ENCODE peak calls at places on chromosomes 13 and 19, in eight cellular contexts. U, S, A, D, K, T, C and P are unnamed samples.

GRCh38 chr19:52935434-52935833 is 12.2 kb upstream of the ZNF888 start:
- DNase-seq in K (no peak), T (no peak), D (no peak), S (no peak), C (peak; percentile 39), U (no peak), A (no peak), P (no peak)

GRCh38 chr19:47057328-47057727 is 8.9 kb upstream of the TMEM160 start:
- DNase-seq in A (no peak), D (no peak), T (no peak), K (no peak), C (peak; percentile 49), U (no peak), S (no peak), P (no peak)

GRCh38 chr19:27972291-27973040 is 1240.5 kb downstream of the UQCRFS1 start:
- DNase-seq in K (peak; percentile 24), S (no peak), U (no peak), T (no peak), D (no peak), A (no peak), C (peak; percentile 13), P (no peak)

GRCh38 chr19:35882074-35882832 is 13.9 kb downstream of the APLP1 start:
- DNase-seq in C (peak; percentile 76), D (no peak), S (no peak), A (peak; percentile 62), U (peak; percentile 41), T (peak; percentile 43), K (peak; percentile 66), P (no peak)

GRCh38 chr19:48571378-48572162 is 19.6 kb downstream of the SULT2B1 start:
- DNase-seq in T (no peak), D (no peak), K (no peak), C (no peak), U (no peak), A (no peak), S (peak; percentile 69), P (no peak)

GRCh38 chr13:98938801-98939200 is 39.1 kb downstream of the DOCK9 start:
- DNase-seq in A (no peak), D (peak; percentile 39), C (no peak), S (no peak), U (no peak), K (no peak), T (no peak), P (no peak)

GRCh38 chr19:35213678-35214632 is 14.6 kb downstream of the FAM187B start:
- DNase-seq in S (peak; percentile 73), U (peak; percentile 89), K (peak; percentile 94), C (peak; percentile 91), D (no peak), T (peak; percentile 37), A (peak; percentile 69), P (peak; percentile 59)

GRCh38 chr13:26867451-26868067 is 107.0 kb upstream of the GPR12 start:
- DNase-seq in T (peak; percentile 62), D (peak; percentile 76), A (no peak), K (peak; percentile 14), C (peak; percentile 8), U (peak; percentile 49), S (no peak), P (no peak)

GRCh38 chr19:3142292-3142670 is 6.4 kb downstream of the GNA15 start:
- DNase-seq in A (no peak), C (peak; percentile 86), K (peak; percentile 87), T (no peak), S (no peak), U (no peak), D (no peak), P (no peak)

GRCh38 chr13:50365683-50366391 is 350.6 kb downstream of the KCNRG start:
- DNase-seq in D (no peak), C (peak; percentile 94), U (no peak), S (peak; percentile 55), A (no peak), K (peak; percentile 71), T (no peak), P (no peak)

GRCh38 chr13:94431569-94431968 is 47.9 kb downstream of the DCT start:
- DNase-seq in A (no peak), S (no peak), C (no peak), U (no peak), D (no peak), K (no peak), T (no peak), P (no peak)

GRCh38 chr19:46221981-46222610 is 7.4 kb upstream of the IGFL1 start:
- DNase-seq in C (peak; percentile 83), T (no peak), S (peak; percentile 85), U (peak; percentile 62), K (peak; percentile 90), D (peak; percentile 38), A (no peak), P (no peak)

GRCh38 chr19:44653977-44654784 is 10.5 kb downstream of the PVR start:
- DNase-seq in T (peak; percentile 65), A (peak; percentile 85), U (peak; percentile 80), S (peak; percentile 79), D (peak; percentile 58), C (peak; percentile 56), K (peak; percentile 53), P (peak; percentile 85)

GRCh38 chr13:77002590-77003190 is 10.8 kb downstream of the CLN5 start:
- DNase-seq in S (no peak), D (no peak), C (peak; percentile 55), T (no peak), K (peak; percentile 10), A (no peak), U (no peak), P (no peak)
- TF ChIP-seq CTCF in S (peak; percentile 11), D (peak; percentile 56), C (peak; percentile 44), T (peak; percentile 75), K (peak; percentile 72), A (no peak), U (peak; percentile 52), P (peak; percentile 69)

GRCh38 chr13:24865158-24865557 is 101.2 kb downstream of the RNF17 start:
- DNase-seq in U (no peak), T (no peak), C (peak; percentile 21), K (no peak), S (no peak), D (no peak), A (no peak), P (no peak)
- TF ChIP-seq CTCF in U (no peak), T (no peak), C (no peak), K (peak; percentile 32), S (no peak), D (no peak), A (no peak), P (peak; percentile 18)

GRCh38 chr13:30787747-30788535 is 52.6 kb downstream of the ALOX5AP start:
- DNase-seq in K (no peak), S (no peak), U (no peak), A (no peak), C (no peak), T (no peak), D (no peak), P (no peak)
- TF ChIP-seq CTCF in K (no peak), S (no peak), U (no peak), A (no peak), C (no peak), T (no peak), D (no peak), P (no peak)

DNA sequence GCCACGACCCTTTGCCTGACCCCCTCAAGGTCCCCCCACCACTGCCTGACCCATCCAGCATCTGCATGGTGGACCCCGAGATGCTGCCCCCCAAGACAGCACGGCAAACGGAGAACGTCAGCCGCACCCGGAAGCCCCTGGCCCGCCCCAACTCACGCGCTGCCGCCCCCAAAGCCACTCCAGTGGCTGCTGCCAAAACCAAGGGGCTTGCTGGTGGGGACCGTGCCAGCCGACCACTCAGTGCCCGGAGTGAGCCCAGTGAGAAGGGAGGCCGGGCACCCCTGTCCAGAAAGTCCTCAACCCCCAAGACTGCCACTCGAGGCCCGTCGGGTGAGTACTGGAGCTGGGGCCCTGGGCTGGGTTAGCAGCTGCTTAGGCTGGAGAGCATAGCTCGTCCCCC is 8.6 kb downstream of the MAP1S start:
- DNase-seq in U (no peak), D (no peak), A (no peak), C (no peak), S (no peak), T (no peak), K (no peak), P (no peak)
- TF ChIP-seq CTCF in U (no peak), D (no peak), A (no peak), C (no peak), S (no peak), T (no peak), K (no peak), P (no peak)

DNA sequence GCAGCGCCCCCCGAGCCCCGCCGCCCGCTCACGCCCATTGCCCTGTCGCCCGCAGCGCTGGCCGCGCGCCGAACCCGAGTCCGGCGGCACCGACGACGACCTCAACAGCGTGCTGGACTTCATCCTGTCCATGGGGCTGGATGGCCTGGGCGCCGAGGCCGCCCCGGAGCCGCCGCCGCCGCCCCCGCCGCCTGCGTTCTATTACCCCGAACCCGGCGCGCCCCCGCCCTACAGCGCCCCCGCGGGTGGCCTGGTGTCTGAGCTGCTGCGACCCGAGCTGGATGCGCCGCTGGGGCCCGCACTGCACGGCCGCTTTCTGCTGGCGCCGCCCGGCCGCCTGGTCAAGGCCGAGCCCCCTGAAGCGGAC is 518 bp downstream of the KLF2 start:
- DNase-seq in U (peak; percentile 40), A (no peak), K (no peak), C (no peak), T (no peak), S (peak; percentile 55), D (peak; percentile 60), P (peak; percentile 66)
- TF ChIP-seq CTCF in U (no peak), A (no peak), K (no peak), C (no peak), T (no peak), S (no peak), D (no peak), P (no peak)

DNA sequence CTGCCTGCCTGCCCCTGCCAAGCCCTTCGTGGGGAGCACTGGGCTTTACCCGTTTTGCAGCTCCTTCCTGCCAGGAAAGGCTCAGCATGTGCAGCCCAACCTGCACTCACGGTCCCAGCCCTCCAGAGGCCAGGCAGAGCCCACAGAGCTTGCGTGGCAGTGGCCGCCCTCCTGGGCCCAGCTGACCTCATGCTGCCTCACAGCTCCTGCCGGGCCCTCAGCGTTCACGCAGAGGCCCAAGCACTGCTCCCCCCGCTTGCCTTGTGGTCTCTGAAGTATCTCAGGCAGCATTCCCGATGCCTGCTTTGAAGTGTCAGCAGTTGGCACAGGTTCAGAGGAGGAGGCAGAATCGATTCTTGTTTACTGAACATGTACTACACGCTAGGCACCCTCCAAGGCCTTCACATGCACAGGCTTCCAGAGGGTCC is 32.5 kb downstream of the CAPN12 start:
- DNase-seq in D (no peak), T (no peak), S (peak; percentile 72), K (peak; percentile 83), A (no peak), C (no peak), U (peak; percentile 78), P (no peak)
- TF ChIP-seq CTCF in D (no peak), T (no peak), S (no peak), K (peak; percentile 9), A (no peak), C (no peak), U (no peak), P (no peak)